ENCODE peak calls at places on chromosomes 2 and 18, in four cellular contexts. One of them, this sample, is unnamed. For H3K4me1 and H3K27me3, the result is how much of the 10 kb centered on the place peaks cover.

GRCh38 chr2:26850002-26850431 is 2.1 kb downstream of the DPYSL5 start:
- DNase-seq in uterus: no peak
- DNase-seq in psoas muscle: no peak
- DNase-seq in SJCRH30: no peak
- DNase-seq in this sample: no peak

GRCh38 chr2:180474716-180475115 is 467.6 kb upstream of the CWC22 start:
- DNase-seq in SJCRH30: peak
- DNase-seq in uterus: no peak
- DNase-seq in psoas muscle: no peak
- DNase-seq in this sample: no peak

GRCh38 chr2:54464334-54464733 is 8.2 kb downstream of the SPTBN1 start:
- DNase-seq in uterus: no peak
- DNase-seq in psoas muscle: no peak
- DNase-seq in SJCRH30: no peak
- DNase-seq in this sample: no peak

GRCh38 chr2:237752761-237753165 is 45.8 kb upstream of the RBM44 start:
- DNase-seq in SJCRH30: no peak
- DNase-seq in uterus: no peak
- DNase-seq in psoas muscle: no peak
- DNase-seq in this sample: no peak

GRCh38 chr2:206257861-206258260 is 16.6 kb upstream of the ZDBF2 start:
- DNase-seq in SJCRH30: no peak
- DNase-seq in uterus: no peak
- DNase-seq in psoas muscle: no peak
- DNase-seq in this sample: no peak

GRCh38 chr2:41865263-41865662 is 182.6 kb upstream of the PKDCC start:
- DNase-seq in uterus: no peak
- DNase-seq in psoas muscle: no peak
- DNase-seq in SJCRH30: no peak
- DNase-seq in this sample: no peak

GRCh38 chr18:28068208-28068607 is 108.7 kb downstream of the CDH2 start:
- DNase-seq in SJCRH30: no peak
- DNase-seq in psoas muscle: no peak
- DNase-seq in uterus: no peak
- DNase-seq in this sample: no peak

GRCh38 chr18:74806073-74806472 is 208.4 kb downstream of the ZNF407 start:
- DNase-seq in uterus: no peak
- DNase-seq in SJCRH30: no peak
- DNase-seq in psoas muscle: no peak
- DNase-seq in this sample: no peak

GRCh38 chr18:24259869-24260662 is 121.2 kb downstream of the CABYR start:
- DNase-seq in uterus: no peak
- DNase-seq in SJCRH30: no peak
- DNase-seq in psoas muscle: no peak
- DNase-seq in this sample: no peak

GRCh38 chr18:58862851-58863538 is 1.7 kb upstream of the ZNF532 start:
- DNase-seq in SJCRH30: peak
- DNase-seq in psoas muscle: peak
- DNase-seq in uterus: peak
- DNase-seq in this sample: no peak

GRCh38 chr2:210713122-210713521 is 156.7 kb downstream of the CPS1 start:
- DNase-seq in uterus: no peak
- DNase-seq in SJCRH30: no peak
- DNase-seq in psoas muscle: no peak
- DNase-seq in this sample: no peak

GRCh38 chr2:100674671-100675070 is 111.9 kb downstream of the PDCL3 start:
- DNase-seq in SJCRH30: no peak
- DNase-seq in psoas muscle: no peak
- DNase-seq in uterus: no peak
- DNase-seq in this sample: no peak

GRCh38 chr18:32469691-32470131 is 971 bp downstream of the GAREM1 start:
- DNase-seq in psoas muscle: no peak
- DNase-seq in SJCRH30: no peak
- DNase-seq in uterus: no peak
- DNase-seq in this sample: no peak

GRCh38 chr2:1743396-1744150 is 742 bp downstream of the PXDN start:
- DNase-seq in SJCRH30: peak
- DNase-seq in psoas muscle: no peak
- DNase-seq in uterus: peak
- DNase-seq in this sample: peak

GRCh38 chr2:67666386-67667053 is 269.4 kb downstream of the ETAA1 start:
- DNase-seq in psoas muscle: peak
- DNase-seq in SJCRH30: no peak
- DNase-seq in uterus: peak
- DNase-seq in this sample: no peak

GRCh38 chr2:16246911-16247310 is 306.6 kb downstream of the MYCN start:
- DNase-seq in psoas muscle: no peak
- DNase-seq in SJCRH30: no peak
- DNase-seq in uterus: no peak
- DNase-seq in this sample: no peak

GRCh38 chr2:160353813-160354212 is 139.8 kb downstream of the RBMS1 start:
- DNase-seq in uterus: no peak
- DNase-seq in psoas muscle: no peak
- DNase-seq in SJCRH30: no peak
- DNase-seq in this sample: no peak

GRCh38 chr2:222688912-222689311 is 17.5 kb downstream of the MOGAT1 start:
- DNase-seq in SJCRH30: no peak
- DNase-seq in psoas muscle: no peak
- DNase-seq in uterus: no peak
- DNase-seq in this sample: no peak

GRCh38 chr2:218367415-218368149 is 10.9 kb downstream of the CATIP start:
- DNase-seq in psoas muscle: peak
- DNase-seq in SJCRH30: no peak
- DNase-seq in uterus: peak
- DNase-seq in this sample: peak

GRCh38 chr2:240624950-240625621 is at the start of gene GPR35:
- DNase-seq in SJCRH30: peak
- DNase-seq in uterus: no peak
- DNase-seq in psoas muscle: peak
- DNase-seq in this sample: peak

GRCh38 chr18:33839452-33840225 is 261.6 kb downstream of the ASXL3 start:
- DNase-seq in uterus: no peak
- DNase-seq in SJCRH30: peak
- DNase-seq in psoas muscle: no peak
- DNase-seq in this sample: no peak

GRCh38 chr2:187382131-187382530 is 65.9 kb downstream of the CALCRL start:
- DNase-seq in psoas muscle: no peak
- DNase-seq in uterus: no peak
- DNase-seq in SJCRH30: no peak
- DNase-seq in this sample: no peak

GRCh38 chr2:134241911-134242310 is 12.0 kb upstream of the MGAT5 start:
- DNase-seq in uterus: no peak
- DNase-seq in SJCRH30: no peak
- DNase-seq in psoas muscle: no peak
- DNase-seq in this sample: no peak

GRCh38 chr2:231900486-231900942 is 25.7 kb downstream of the NPPC start:
- DNase-seq in psoas muscle: peak
- DNase-seq in uterus: peak
- DNase-seq in SJCRH30: peak
- DNase-seq in this sample: peak

GRCh38 chr18:79522451-79523220 is 126.9 kb downstream of the NFATC1 start:
- DNase-seq in psoas muscle: no peak
- DNase-seq in uterus: no peak
- DNase-seq in SJCRH30: no peak
- DNase-seq in this sample: peak
- H3K4me1 ChIP-seq in psoas muscle: under half
- H3K4me1 ChIP-seq in uterus: under half
- H3K4me1 ChIP-seq in SJCRH30: under half
- H3K4me1 ChIP-seq in this sample: under half

DNA sequence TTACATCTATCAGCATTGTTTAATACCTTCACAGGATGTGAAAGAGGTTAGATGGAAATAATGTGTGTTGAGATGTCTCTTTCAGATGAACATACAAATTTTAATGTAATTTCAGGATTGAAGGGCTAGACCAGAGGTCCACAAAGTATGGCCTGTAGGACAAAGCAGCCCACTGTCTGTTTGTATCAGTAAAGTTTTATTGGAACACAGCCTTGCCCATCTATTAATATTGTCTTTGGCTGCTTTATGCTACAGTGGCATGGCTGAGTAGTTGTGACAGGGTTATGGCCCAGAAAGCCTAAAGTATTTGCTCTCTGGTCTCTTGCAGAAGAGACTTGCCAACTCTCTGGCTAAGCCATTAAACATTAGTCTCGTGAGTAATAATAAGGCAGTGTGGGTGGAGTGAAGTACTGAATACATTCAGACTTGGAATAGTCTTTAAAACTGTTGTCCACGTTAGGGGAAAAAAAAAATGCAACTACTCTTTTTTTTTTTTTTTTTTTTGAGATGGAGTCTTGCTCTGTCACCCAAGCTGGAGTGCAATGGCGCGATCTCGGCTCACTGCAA is 74.5 kb upstream of the NOSTRIN start:
- DNase-seq in uterus: no peak
- DNase-seq in psoas muscle: no peak
- DNase-seq in SJCRH30: no peak
- DNase-seq in this sample: no peak
- H3K27me3 ChIP-seq in uterus: under half
- H3K27me3 ChIP-seq in psoas muscle: under half
- H3K27me3 ChIP-seq in SJCRH30: under half
- H3K27me3 ChIP-seq in this sample: under half

DNA sequence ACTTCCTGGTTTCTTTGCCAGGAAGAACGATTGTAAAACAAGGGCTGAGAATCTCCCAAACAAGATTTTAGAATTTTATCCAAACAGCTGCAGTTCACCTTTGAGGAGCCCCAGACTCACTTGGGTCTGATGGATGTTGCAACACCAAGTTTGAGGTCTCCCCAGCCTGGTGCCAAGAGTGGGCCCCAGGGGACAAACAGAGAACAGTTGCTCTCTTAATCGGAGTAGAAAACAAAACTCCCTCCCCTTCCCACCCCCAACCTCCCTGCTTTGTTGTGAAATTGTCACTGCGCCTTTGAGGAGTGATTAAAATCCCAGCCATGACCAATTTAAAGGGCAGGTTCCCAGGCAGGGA is 141.1 kb downstream of the BCL2 start:
- DNase-seq in psoas muscle: peak
- DNase-seq in SJCRH30: peak
- DNase-seq in uterus: peak
- DNase-seq in this sample: no peak
- H3K4me3 ChIP-seq in psoas muscle: peak
- H3K4me3 ChIP-seq in SJCRH30: peak
- H3K4me3 ChIP-seq in uterus: no peak
- H3K4me3 ChIP-seq in this sample: no peak

DNA sequence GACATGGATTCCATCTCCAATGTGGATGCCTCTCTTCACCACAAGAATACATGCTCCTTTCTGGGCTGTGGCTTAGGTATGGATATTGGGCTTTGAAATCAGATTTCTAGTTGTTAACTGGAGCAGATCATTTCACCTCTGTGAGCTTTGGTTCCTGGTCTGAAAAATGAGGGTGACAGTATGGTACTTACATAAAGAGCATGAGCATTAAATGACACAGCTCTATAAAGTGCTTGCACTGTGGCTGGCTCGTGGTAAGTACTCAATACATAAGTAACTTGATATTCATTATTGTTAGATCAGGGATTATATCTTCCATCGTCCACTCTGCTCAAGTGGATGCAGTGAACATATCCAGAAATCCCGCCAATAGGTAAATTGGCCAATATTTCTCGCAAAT is 33.4 kb downstream of the ARHGAP25 start:
- DNase-seq in SJCRH30: no peak
- DNase-seq in uterus: no peak
- DNase-seq in psoas muscle: no peak
- DNase-seq in this sample: no peak
- H3K4me1 ChIP-seq in SJCRH30: half or more
- H3K4me1 ChIP-seq in uterus: under half
- H3K4me1 ChIP-seq in psoas muscle: under half
- H3K4me1 ChIP-seq in this sample: under half

DNA sequence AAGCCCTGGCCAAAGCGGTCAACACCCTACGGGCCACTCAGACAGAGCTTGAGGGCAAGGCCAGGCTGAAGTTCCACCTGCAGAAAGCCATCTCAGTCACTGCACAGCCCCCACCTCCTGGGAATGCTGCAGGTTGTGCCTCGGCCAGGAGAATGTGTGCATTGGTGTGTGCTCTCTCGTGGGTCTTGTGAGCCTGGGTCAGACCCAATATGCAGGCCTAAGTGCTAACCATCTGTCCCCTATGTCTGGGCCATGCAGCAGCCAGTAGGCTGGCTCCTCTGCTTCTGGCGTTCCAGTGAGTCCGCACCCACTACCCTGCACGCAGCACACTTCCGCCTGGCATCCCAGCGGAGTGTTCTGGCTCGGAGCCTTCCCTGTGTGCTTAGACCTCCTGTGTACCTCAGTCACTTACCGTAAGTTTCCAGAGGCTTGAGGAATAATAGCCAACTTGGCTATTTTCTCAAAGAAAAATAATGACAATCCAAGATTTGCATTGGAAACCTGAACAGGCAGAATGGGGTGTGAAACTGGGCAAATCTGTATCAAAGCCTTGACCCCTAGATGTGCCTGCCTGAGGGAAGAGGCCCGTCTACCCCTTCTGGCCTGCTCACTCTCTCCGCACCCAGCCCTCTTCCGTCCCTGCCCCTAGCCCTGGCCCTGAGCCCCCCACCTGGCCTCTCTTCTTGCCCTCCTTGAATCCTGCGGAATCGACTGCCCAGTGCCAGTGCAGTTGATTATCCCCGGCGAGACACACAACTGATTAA is 7.2 kb downstream of the SIX3 start:
- DNase-seq in SJCRH30: no peak
- DNase-seq in uterus: no peak
- DNase-seq in psoas muscle: no peak
- DNase-seq in this sample: no peak
- H3K27me3 ChIP-seq in SJCRH30: under half
- H3K27me3 ChIP-seq in uterus: under half
- H3K27me3 ChIP-seq in psoas muscle: half or more
- H3K27me3 ChIP-seq in this sample: under half

This sample was measured in aorta.